ENCODE peak calls at places on chromosomes 2 and 18, in four cellular contexts. One of them, this sample, is unnamed.

GRCh38 chr2:23435250-23436035 is 50.5 kb downstream of the KLHL29 start:
- DNase-seq in endothelial cell of umbilical vein: no peak
- DNase-seq in heart left ventricle: no peak
- DNase-seq in adrenal gland: peak; percentile 7
- DNase-seq in this sample: no peak

GRCh38 chr2:16179701-16180402 is 239.5 kb downstream of the MYCN start:
- DNase-seq in heart left ventricle: no peak
- DNase-seq in endothelial cell of umbilical vein: no peak
- DNase-seq in adrenal gland: no peak
- DNase-seq in this sample: no peak

GRCh38 chr2:37581433-37581832 is 90.0 kb downstream of the CDC42EP3 start:
- DNase-seq in adrenal gland: no peak
- DNase-seq in endothelial cell of umbilical vein: no peak
- DNase-seq in heart left ventricle: no peak
- DNase-seq in this sample: no peak

GRCh38 chr2:42193722-42194187 is 24.6 kb downstream of the EML4 start:
- DNase-seq in adrenal gland: no peak
- DNase-seq in heart left ventricle: no peak
- DNase-seq in endothelial cell of umbilical vein: no peak
- DNase-seq in this sample: no peak

GRCh38 chr2:166413255-166413654 is 37.5 kb upstream of the SCN9A start:
- DNase-seq in heart left ventricle: no peak
- DNase-seq in endothelial cell of umbilical vein: no peak
- DNase-seq in adrenal gland: no peak
- DNase-seq in this sample: no peak

GRCh38 chr2:174337337-174338154 is 2.8 kb downstream of the SP9 start:
- DNase-seq in endothelial cell of umbilical vein: peak; percentile 46
- DNase-seq in adrenal gland: no peak
- DNase-seq in heart left ventricle: no peak
- DNase-seq in this sample: peak; percentile 61

GRCh38 chr2:158998486-158999248 is 30.2 kb downstream of the TANC1 start:
- DNase-seq in heart left ventricle: no peak
- DNase-seq in endothelial cell of umbilical vein: peak; percentile 86
- DNase-seq in adrenal gland: peak; percentile 40
- DNase-seq in this sample: no peak

GRCh38 chr18:24827500-24827899 is 367.1 kb downstream of the HRH4 start:
- DNase-seq in heart left ventricle: no peak
- DNase-seq in endothelial cell of umbilical vein: no peak
- DNase-seq in adrenal gland: no peak
- DNase-seq in this sample: no peak

GRCh38 chr2:55929476-55929875 is 5.9 kb upstream of the EFEMP1 start:
- DNase-seq in endothelial cell of umbilical vein: no peak
- DNase-seq in adrenal gland: no peak
- DNase-seq in heart left ventricle: no peak
- DNase-seq in this sample: no peak

GRCh38 chr2:58702302-58702696 is 461.2 kb upstream of the FANCL start:
- DNase-seq in adrenal gland: no peak
- DNase-seq in heart left ventricle: no peak
- DNase-seq in endothelial cell of umbilical vein: peak; percentile 60
- DNase-seq in this sample: no peak

GRCh38 chr2:104378853-104379374 is 475.0 kb upstream of the POU3F3 start:
- DNase-seq in heart left ventricle: no peak
- DNase-seq in endothelial cell of umbilical vein: no peak
- DNase-seq in adrenal gland: peak; percentile 17
- DNase-seq in this sample: no peak

GRCh38 chr2:230684222-230685164 is 28.1 kb upstream of the CAB39 start:
- DNase-seq in endothelial cell of umbilical vein: peak; percentile 41
- DNase-seq in heart left ventricle: no peak
- DNase-seq in adrenal gland: no peak
- DNase-seq in this sample: no peak

GRCh38 chr2:139924070-139924469 is 1143.9 kb upstream of the NXPH2 start:
- DNase-seq in heart left ventricle: no peak
- DNase-seq in adrenal gland: no peak
- DNase-seq in endothelial cell of umbilical vein: no peak
- DNase-seq in this sample: no peak

GRCh38 chr18:6352275-6352674 is 62.4 kb downstream of the L3MBTL4 start:
- DNase-seq in heart left ventricle: no peak
- DNase-seq in adrenal gland: no peak
- DNase-seq in endothelial cell of umbilical vein: no peak
- DNase-seq in this sample: no peak

GRCh38 chr2:205731521-205731965 is 49.2 kb downstream of the NRP2 start:
- DNase-seq in adrenal gland: no peak
- DNase-seq in heart left ventricle: no peak
- DNase-seq in endothelial cell of umbilical vein: no peak
- DNase-seq in this sample: no peak

GRCh38 chr2:137367361-137367760 is 596.9 kb upstream of the HNMT start:
- DNase-seq in adrenal gland: no peak
- DNase-seq in endothelial cell of umbilical vein: no peak
- DNase-seq in heart left ventricle: no peak
- DNase-seq in this sample: no peak

GRCh38 chr2:233244818-233245217 is 6.7 kb upstream of the ATG16L1 start:
- DNase-seq in adrenal gland: no peak
- DNase-seq in endothelial cell of umbilical vein: no peak
- DNase-seq in heart left ventricle: no peak
- DNase-seq in this sample: no peak

GRCh38 chr18:47100214-47100831 is 50.0 kb downstream of the HDHD2 start:
- DNase-seq in endothelial cell of umbilical vein: peak; percentile 56
- DNase-seq in heart left ventricle: peak; percentile 20
- DNase-seq in adrenal gland: peak; percentile 49
- DNase-seq in this sample: no peak

GRCh38 chr2:161104054-161104553 is 56.1 kb upstream of the TANK start:
- DNase-seq in heart left ventricle: no peak
- DNase-seq in adrenal gland: no peak
- DNase-seq in endothelial cell of umbilical vein: no peak
- DNase-seq in this sample: peak; percentile 75

GRCh38 chr2:199861116-199861774 is 10.3 kb upstream of the FTCDNL1 start:
- DNase-seq in adrenal gland: no peak
- DNase-seq in heart left ventricle: no peak
- DNase-seq in endothelial cell of umbilical vein: peak; percentile 27
- DNase-seq in this sample: no peak

GRCh38 chr2:212066546-212066945 is 472.1 kb downstream of the ERBB4 start:
- DNase-seq in adrenal gland: no peak
- DNase-seq in endothelial cell of umbilical vein: no peak
- DNase-seq in heart left ventricle: no peak
- DNase-seq in this sample: no peak

GRCh38 chr2:84816426-84817026 is 64.4 kb downstream of the TRABD2A start:
- DNase-seq in adrenal gland: no peak
- DNase-seq in heart left ventricle: no peak
- DNase-seq in endothelial cell of umbilical vein: no peak
- DNase-seq in this sample: peak; percentile 33

GRCh38 chr2:66899648-66900047 is 464.7 kb downstream of the MEIS1 start:
- DNase-seq in adrenal gland: no peak
- DNase-seq in endothelial cell of umbilical vein: no peak
- DNase-seq in heart left ventricle: no peak
- DNase-seq in this sample: no peak

GRCh38 chr2:176650811-176651559 is 381.7 kb downstream of the MTX2 start:
- DNase-seq in heart left ventricle: no peak
- DNase-seq in endothelial cell of umbilical vein: no peak
- DNase-seq in adrenal gland: no peak
- DNase-seq in this sample: no peak

GRCh38 chr2:176647325-176648155 is 378.3 kb downstream of the MTX2 start:
- DNase-seq in adrenal gland: no peak
- DNase-seq in heart left ventricle: no peak
- DNase-seq in endothelial cell of umbilical vein: no peak
- DNase-seq in this sample: no peak

GRCh38 chr2:176648691-176649297 is 379.6 kb downstream of the MTX2 start:
- DNase-seq in adrenal gland: no peak
- DNase-seq in heart left ventricle: no peak
- DNase-seq in endothelial cell of umbilical vein: no peak
- DNase-seq in this sample: no peak

GRCh38 chr2:176652300-176653182 is 383.3 kb downstream of the MTX2 start:
- DNase-seq in heart left ventricle: no peak
- DNase-seq in endothelial cell of umbilical vein: peak; percentile 62
- DNase-seq in adrenal gland: no peak
- DNase-seq in this sample: no peak

GRCh38 chr2:176650101-176650500 is 380.9 kb downstream of the MTX2 start:
- DNase-seq in adrenal gland: no peak
- DNase-seq in heart left ventricle: no peak
- DNase-seq in endothelial cell of umbilical vein: peak; percentile 18
- DNase-seq in this sample: no peak
- TF ChIP-seq CTCF in adrenal gland: no peak
- TF ChIP-seq CTCF in heart left ventricle: no peak
- TF ChIP-seq CTCF in endothelial cell of umbilical vein: peak; percentile 17
- TF ChIP-seq CTCF in this sample: peak; percentile 8

GRCh38 chr2:99388892-99389291 is 51.7 kb downstream of the EIF5B start:
- DNase-seq in heart left ventricle: no peak
- DNase-seq in endothelial cell of umbilical vein: no peak
- DNase-seq in adrenal gland: no peak
- DNase-seq in this sample: no peak

GRCh38 chr2:99389946-99390345 is 52.8 kb downstream of the EIF5B start:
- DNase-seq in endothelial cell of umbilical vein: no peak
- DNase-seq in adrenal gland: no peak
- DNase-seq in heart left ventricle: no peak
- DNase-seq in this sample: no peak

GRCh38 chr2:99386011-99386410 is 48.8 kb downstream of the EIF5B start:
- DNase-seq in adrenal gland: no peak
- DNase-seq in heart left ventricle: no peak
- DNase-seq in endothelial cell of umbilical vein: no peak
- DNase-seq in this sample: no peak

DNA sequence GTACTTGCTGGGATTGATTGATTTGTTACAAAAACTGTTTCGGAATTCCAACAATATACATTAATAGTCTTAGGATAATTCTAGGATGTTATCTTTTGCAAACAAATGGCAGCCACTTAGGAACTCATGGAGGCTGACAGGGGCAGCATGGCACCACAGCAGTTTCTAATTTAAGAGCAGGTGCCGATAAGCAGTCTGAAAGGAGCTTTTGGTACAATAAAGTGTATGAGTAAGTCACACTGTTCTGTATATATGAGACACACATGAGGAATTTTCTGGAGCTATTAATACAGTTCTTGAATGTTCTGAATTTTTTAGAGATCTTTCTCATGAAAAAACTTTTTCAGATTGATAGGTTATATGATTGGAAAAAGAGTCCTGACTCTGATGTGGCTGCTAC is 52.2 kb downstream of the EIF5B start:
- DNase-seq in endothelial cell of umbilical vein: no peak
- DNase-seq in heart left ventricle: no peak
- DNase-seq in adrenal gland: no peak
- DNase-seq in this sample: no peak
- H3K36me3 ChIP-seq in endothelial cell of umbilical vein: peaks cover 6% of the 10 kb centered on the region
- H3K36me3 ChIP-seq in heart left ventricle: peaks cover 65% of the 10 kb centered on the region
- H3K36me3 ChIP-seq in adrenal gland: peaks cover 28% of the 10 kb centered on the region
- H3K36me3 ChIP-seq in this sample: peaks cover 6% of the 10 kb centered on the region

GRCh38 chr2:239227661-239228371 is 173.0 kb downstream of the HDAC4 start:
- DNase-seq in heart left ventricle: peak; percentile 67
- DNase-seq in endothelial cell of umbilical vein: no peak
- DNase-seq in adrenal gland: no peak
- DNase-seq in this sample: no peak
- TF ChIP-seq CTCF in heart left ventricle: no peak
- TF ChIP-seq CTCF in endothelial cell of umbilical vein: no peak
- TF ChIP-seq CTCF in adrenal gland: no peak
- TF ChIP-seq CTCF in this sample: no peak

GRCh38 chr2:45009928-45010705 is 865 bp upstream of the SIX2 start:
- DNase-seq in heart left ventricle: peak; percentile 86
- DNase-seq in endothelial cell of umbilical vein: peak; percentile 37
- DNase-seq in adrenal gland: peak; percentile 33
- DNase-seq in this sample: no peak
- H3K36me3 ChIP-seq in heart left ventricle: no peaks in the 10 kb centered on the region
- H3K36me3 ChIP-seq in endothelial cell of umbilical vein: no peaks in the 10 kb centered on the region
- H3K36me3 ChIP-seq in adrenal gland: no peaks in the 10 kb centered on the region
- H3K36me3 ChIP-seq in this sample: no peaks in the 10 kb centered on the region

GRCh38 chr2:95165371-95166064 is at the start of gene ZNF2:
- DNase-seq in endothelial cell of umbilical vein: peak; percentile 97
- DNase-seq in adrenal gland: peak; percentile 98
- DNase-seq in heart left ventricle: peak; percentile 99
- DNase-seq in this sample: peak; percentile 94
- TF ChIP-seq CTCF in endothelial cell of umbilical vein: no peak
- TF ChIP-seq CTCF in adrenal gland: no peak
- TF ChIP-seq CTCF in heart left ventricle: no peak
- TF ChIP-seq CTCF in this sample: no peak

GRCh38 chr2:239141021-239141760 is 259.6 kb downstream of the HDAC4 start:
- DNase-seq in adrenal gland: no peak
- DNase-seq in heart left ventricle: no peak
- DNase-seq in endothelial cell of umbilical vein: no peak
- DNase-seq in this sample: no peak
- H3K36me3 ChIP-seq in adrenal gland: peaks cover 39% of the 10 kb centered on the region
- H3K36me3 ChIP-seq in heart left ventricle: peaks cover 82% of the 10 kb centered on the region
- H3K36me3 ChIP-seq in endothelial cell of umbilical vein: no peaks in the 10 kb centered on the region
- H3K36me3 ChIP-seq in this sample: no peaks in the 10 kb centered on the region

This sample was measured in GM06990.